ENCODE peak calls at places on chromosomes 12 and 14, in four cellular contexts. M is astrocyte of the spinal cord, T is OCI-LY7, W is AG10803. R is an unnamed sample.

GRCh38 chr14:96275182-96276112 is 19.4 kb downstream of the BDKRB1 start:
- DNase-seq in W (peak; percentile 79), M (peak; percentile 66), T (peak; percentile 61), R (peak; percentile 90)

GRCh38 chr14:104685216-104685997 is 4.0 kb upstream of the INF2 start:
- DNase-seq in M (no peak), W (no peak), T (peak; percentile 47), R (no peak)

GRCh38 chr12:124390442-124391116 is 95.7 kb downstream of the RFLNA start:
- DNase-seq in M (peak; percentile 73), W (peak; percentile 77), T (peak; percentile 45), R (no peak)

GRCh38 chr14:72590577-72590976 is 303.3 kb downstream of the DPF3 start:
- DNase-seq in W (no peak), T (no peak), M (no peak), R (no peak)

GRCh38 chr12:1680804-1681492 is 9.9 kb upstream of the ADIPOR2 start:
- DNase-seq in T (no peak), W (no peak), M (no peak), R (no peak)

GRCh38 chr14:92613008-92613658 is 99.6 kb downstream of the RIN3 start:
- DNase-seq in T (peak; percentile 63), W (no peak), M (no peak), R (peak; percentile 73)

GRCh38 chr14:90577661-90578282 is 180.9 kb downstream of the CALM1 start:
- DNase-seq in M (no peak), W (no peak), T (no peak), R (no peak)

GRCh38 chr14:46451800-46452199 is 199.8 kb downstream of the RPL10L start:
- DNase-seq in T (no peak), W (no peak), M (no peak), R (no peak)

GRCh38 chr12:54750-55535 is 11.6 kb upstream of the IQSEC3 start:
- DNase-seq in T (no peak), M (no peak), W (no peak), R (no peak)

GRCh38 chr14:89720076-89720687 is 234.3 kb downstream of the EFCAB11 start:
- DNase-seq in W (no peak), T (no peak), M (no peak), R (no peak)

GRCh38 chr14:46487582-46488350 is 163.8 kb downstream of the RPL10L start:
- DNase-seq in W (no peak), M (no peak), T (no peak), R (no peak)

GRCh38 chr14:22977684-22978486 is 4.5 kb downstream of the AJUBA start:
- DNase-seq in T (no peak), M (peak; percentile 57), W (peak; percentile 90), R (peak; percentile 33)

GRCh38 chr12:92029902-92030586 is 115.6 kb downstream of the BTG1 start:
- DNase-seq in W (no peak), T (no peak), M (peak; percentile 19), R (no peak)

GRCh38 chr12:19710811-19711793 is 271.8 kb downstream of the AEBP2 start:
- DNase-seq in W (no peak), M (peak; percentile 77), T (no peak), R (no peak)

GRCh38 chr12:10497602-10498001 is 8.1 kb upstream of the EIF2S3B start:
- DNase-seq in M (peak; percentile 73), W (no peak), T (no peak), R (no peak)

GRCh38 chr12:10503460-10503859 is 2.2 kb upstream of the EIF2S3B start:
- DNase-seq in W (no peak), M (no peak), T (no peak), R (no peak)

GRCh38 chr12:10505620-10506019 is at the start of gene EIF2S3B:
- DNase-seq in T (no peak), M (no peak), W (no peak), R (no peak)

GRCh38 chr12:10498042-10498441 is 7.6 kb upstream of the EIF2S3B start:
- DNase-seq in T (no peak), W (no peak), M (no peak), R (no peak)

GRCh38 chr12:10501031-10501430 is 4.7 kb upstream of the EIF2S3B start:
- DNase-seq in M (peak; percentile 39), T (peak; percentile 33), W (peak; percentile 21), R (no peak)
- TF ChIP-seq CTCF in M (peak; percentile 27), T (peak; percentile 72), W (peak; percentile 57), R (no peak)

GRCh38 chr14:71482701-71483100 is 449.5 kb upstream of the RGS6 start:
- DNase-seq in T (no peak), M (no peak), W (peak; percentile 65), R (no peak)

GRCh38 chr14:71485833-71486232 is 446.4 kb upstream of the RGS6 start:
- DNase-seq in M (no peak), W (no peak), T (no peak), R (no peak)

GRCh38 chr14:71486274-71486673 is 446.0 kb upstream of the RGS6 start:
- DNase-seq in W (no peak), T (no peak), M (peak; percentile 62), R (no peak)

GRCh38 chr14:71481215-71481614 is 451.0 kb upstream of the RGS6 start:
- DNase-seq in W (no peak), M (no peak), T (no peak), R (no peak)

DNA sequence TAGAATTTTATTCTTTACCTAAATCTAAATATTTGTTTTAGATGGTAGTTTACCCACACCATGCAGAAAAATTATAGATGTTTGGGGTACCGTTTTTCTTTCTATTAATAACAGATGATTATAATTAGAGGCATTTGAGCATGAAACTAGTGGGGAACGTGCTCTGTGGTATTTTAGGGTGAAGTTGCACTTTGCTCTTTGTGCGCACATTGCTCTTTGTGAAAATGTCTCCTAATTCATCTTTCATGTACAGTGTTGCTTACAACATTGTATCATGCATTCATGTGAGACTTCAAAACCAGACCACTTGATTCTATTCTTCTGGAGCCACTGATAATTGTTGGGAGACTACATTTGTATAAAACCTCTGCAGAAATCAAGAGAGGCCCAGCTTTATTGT is 449.1 kb upstream of the RGS6 start:
- DNase-seq in W (no peak), T (no peak), M (no peak), R (no peak)
- TF ChIP-seq CTCF in W (no peak), T (no peak), M (no peak), R (no peak)

GRCh38 chr12:68176252-68176651 is 16.7 kb upstream of the IFNG start:
- DNase-seq in T (no peak), W (no peak), M (no peak), R (no peak)
- TF ChIP-seq CTCF in T (no peak), W (no peak), M (no peak), R (no peak)

DNA sequence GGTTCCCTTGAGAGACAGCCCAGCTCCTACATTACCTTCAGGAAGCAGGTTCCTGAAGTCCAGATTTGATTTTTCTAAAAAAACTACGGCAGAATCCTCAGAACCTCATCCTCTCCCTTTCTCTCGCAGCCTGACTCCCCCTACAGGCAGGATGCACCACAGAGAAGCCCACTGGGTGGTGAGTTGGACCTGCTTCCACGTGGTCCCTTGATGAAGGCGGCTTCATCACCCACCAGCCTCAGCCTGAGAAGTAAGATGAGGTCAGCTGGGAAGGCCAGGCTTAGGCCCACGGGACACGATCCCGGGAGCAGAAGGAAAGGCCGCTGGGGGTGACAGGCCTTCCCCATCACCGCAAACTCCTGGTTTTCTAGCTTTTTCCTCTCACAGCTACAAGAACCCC is 83.0 kb downstream of the ACTN1 start:
- DNase-seq in T (peak; percentile 14), W (no peak), M (no peak), R (no peak)
- TF ChIP-seq CTCF in T (peak; percentile 77), W (peak; percentile 37), M (peak; percentile 51), R (no peak)

GRCh38 chr12:60684988-60685655 is 1089.3 kb downstream of the SLC16A7 start:
- DNase-seq in W (no peak), M (no peak), T (peak; percentile 3), R (no peak)
- TF ChIP-seq CTCF in W (no peak), M (no peak), T (peak; percentile 64), R (peak; percentile 56)

GRCh38 chr14:67674139-67674479 is 323 bp downstream of the VTI1B start:
- DNase-seq in M (peak; percentile 49), W (peak; percentile 52), T (peak; percentile 56), R (peak; percentile 88)
- TF ChIP-seq CTCF in M (peak; percentile 22), W (peak; percentile 34), T (peak; percentile 47), R (no peak)

GRCh38 chr12:132285311-132285741 is 44.1 kb downstream of the GALNT9 start:
- DNase-seq in M (no peak), T (no peak), W (no peak), R (no peak)

GRCh38 chr12:132284618-132285310 is 44.6 kb downstream of the GALNT9 start:
- DNase-seq in T (no peak), M (no peak), W (no peak), R (no peak)

GRCh38 chr12:132282031-132282949 is 47.1 kb downstream of the GALNT9 start:
- DNase-seq in M (no peak), T (no peak), W (no peak), R (no peak)

GRCh38 chr12:132282950-132283771 is 46.2 kb downstream of the GALNT9 start:
- DNase-seq in T (peak; percentile 7), W (no peak), M (no peak), R (no peak)

GRCh38 chr12:132284071-132284492 is 45.3 kb downstream of the GALNT9 start:
- DNase-seq in M (no peak), T (peak; percentile 4), W (peak; percentile 4), R (no peak)
- TF ChIP-seq CTCF in M (peak; percentile 54), T (peak; percentile 63), W (peak; percentile 36), R (no peak)

DNA sequence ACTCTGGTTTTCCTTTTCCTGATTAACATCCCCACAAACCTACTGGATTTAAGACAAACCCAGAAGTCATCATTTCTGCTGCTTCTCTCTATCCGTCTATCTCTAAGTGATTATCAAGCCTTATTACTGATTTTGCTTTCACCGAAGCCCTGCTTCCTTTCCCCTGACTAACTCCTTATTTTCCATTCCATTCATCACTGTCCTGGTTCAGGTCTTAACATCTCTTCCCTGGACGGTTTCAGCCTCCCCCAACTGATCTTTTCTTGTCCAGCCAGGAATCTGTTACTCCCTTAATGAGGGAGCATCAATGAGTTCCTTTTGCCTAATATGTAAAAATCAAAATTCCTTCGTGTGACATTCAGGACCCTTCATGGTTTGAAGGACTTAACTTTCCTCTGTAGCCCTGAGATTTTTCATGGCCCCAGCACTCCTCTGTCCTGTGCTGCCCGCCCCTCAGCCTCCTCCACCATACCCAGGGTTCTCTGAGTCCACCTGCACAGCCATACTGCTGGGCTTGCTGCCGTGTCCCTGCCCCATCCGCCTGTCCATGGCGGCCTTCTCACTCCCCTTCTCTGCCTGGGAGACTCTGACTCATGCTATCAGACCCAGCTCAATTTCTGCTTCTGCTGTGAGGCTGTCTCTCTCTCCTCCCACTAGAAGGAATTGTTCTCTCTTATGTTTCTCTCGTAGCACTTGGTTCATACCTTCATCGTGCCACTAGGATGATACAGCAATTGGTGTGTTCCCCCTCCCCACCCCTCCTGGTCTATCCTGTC is 167.8 kb upstream of the HIF1A start:
- DNase-seq in W (peak; percentile 71), T (no peak), M (peak; percentile 84), R (no peak)
- TF ChIP-seq CTCF in W (no peak), T (no peak), M (no peak), R (no peak)

GRCh38 chr14:94681300-94682060 is 69.3 kb downstream of the SERPINA3 start:
- DNase-seq in W (peak; percentile 32), T (peak; percentile 10), M (peak; percentile 39), R (no peak)
- TF ChIP-seq CTCF in W (peak; percentile 70), T (peak; percentile 66), M (peak; percentile 67), R (no peak)